ENCODE peak calls at places on chromosomes 3 and 15, in four cellular contexts. D is fibroblast of lung, N is AG04450, R is WTC11. L is an unnamed sample.

GRCh38 chr3:63967675-63968611 is 55.4 kb downstream of the PSMD6 start:
- DNase-seq in D (peak; percentile 81), N (no peak), R (no peak), L (no peak)

GRCh38 chr3:18712713-18713575 is 287.8 kb upstream of the SATB1 start:
- DNase-seq in D (no peak), N (no peak), R (no peak), L (no peak)

GRCh38 chr3:104244680-104245079 is 1122.0 kb upstream of the ALCAM start:
- DNase-seq in D (no peak), N (no peak), R (no peak), L (no peak)

GRCh38 chr3:123658118-123658859 is 73.4 kb upstream of the HACD2 start:
- DNase-seq in D (peak; percentile 81), N (no peak), R (no peak), L (no peak)

GRCh38 chr15:47673343-47673761 is 44.0 kb upstream of the SEMA6D start:
- DNase-seq in D (peak; percentile 11), N (no peak), R (no peak), L (no peak)

GRCh38 chr3:122245513-122246174 is 62.2 kb downstream of the CASR start:
- DNase-seq in D (no peak), N (peak; percentile 30), R (no peak), L (no peak)

GRCh38 chr3:59595830-59596229 is 546.0 kb upstream of the CFAP20DC start:
- DNase-seq in D (no peak), N (no peak), R (no peak), L (no peak)

GRCh38 chr3:41210966-41211365 is 11.7 kb downstream of the CTNNB1 start:
- DNase-seq in D (no peak), N (no peak), R (no peak), L (no peak)

GRCh38 chr3:23111286-23111685 is 91.8 kb upstream of the UBE2E2 start:
- DNase-seq in D (no peak), N (no peak), R (no peak), L (no peak)
- TF ChIP-seq CTCF in D (no peak), N (no peak), R (no peak), L (no peak)

DNA sequence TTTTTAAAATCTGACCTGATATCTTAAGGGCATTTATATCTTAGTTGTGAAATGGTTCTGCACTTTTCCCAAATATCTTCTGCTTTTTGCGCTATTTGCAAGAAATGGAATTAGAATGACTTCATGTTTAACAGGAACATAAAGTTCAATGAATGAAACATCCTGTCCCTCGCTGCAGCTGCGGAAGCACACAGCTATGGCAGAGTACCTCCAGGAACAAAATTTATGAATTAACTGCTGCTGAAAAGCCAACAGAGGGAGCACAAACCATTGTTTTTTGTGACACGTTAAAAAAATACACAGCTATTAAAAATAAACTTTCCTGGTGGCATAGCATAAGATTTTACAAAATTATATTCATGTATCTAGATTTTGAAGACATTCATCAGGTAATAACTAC is 404.4 kb upstream of the MDFIC2 start:
- DNase-seq in D (peak; percentile 70), N (no peak), R (no peak), L (no peak)
- TF ChIP-seq CTCF in D (peak; percentile 39), N (peak; percentile 48), R (no peak), L (peak; percentile 73)

GRCh38 chr3:189652042-189652441 is 20.9 kb downstream of the TP63 start:
- DNase-seq in D (peak; percentile 8), N (no peak), R (peak; percentile 56), L (no peak)
- TF ChIP-seq CTCF in D (peak; percentile 60), N (peak; percentile 54), R (peak; percentile 38), L (peak; percentile 38)

GRCh38 chr3:117128876-117129275 is 419.3 kb downstream of the TUSC7 start:
- DNase-seq in D (no peak), N (no peak), R (no peak), L (no peak)

GRCh38 chr3:117130222-117130621 is 420.6 kb downstream of the TUSC7 start:
- DNase-seq in D (no peak), N (no peak), R (no peak), L (no peak)

GRCh38 chr3:117128133-117128532 is 418.6 kb downstream of the TUSC7 start:
- DNase-seq in D (no peak), N (no peak), R (no peak), L (no peak)

GRCh38 chr3:117133066-117133465 is 423.5 kb downstream of the TUSC7 start:
- DNase-seq in D (peak; percentile 60), N (no peak), R (no peak), L (no peak)

GRCh38 chr3:117131259-117131658 is 421.7 kb downstream of the TUSC7 start:
- DNase-seq in D (no peak), N (no peak), R (peak; percentile 13), L (no peak)
- TF ChIP-seq CTCF in D (no peak), N (no peak), R (no peak), L (no peak)